ENCODE peak calls at places on chromosomes 13 and 19, in ten cellular contexts. U, R, A, G, K, P, T, Q, O and L are unnamed samples.

GRCh38 chr13:102289606-102290005 is 112.2 kb downstream of the FGF14 start:
- DNase-seq in U (no peak), R (no peak), A (no peak), G (no peak), K (no peak), P (no peak), T (no peak), Q (no peak), O (no peak), L (peak)

GRCh38 chr19:51800849-51801244 is 5.9 kb downstream of the FPR3 start:
- DNase-seq in U (no peak), R (no peak), A (no peak), G (no peak), K (no peak), P (no peak), T (no peak), Q (no peak), O (no peak), L (no peak)

GRCh38 chr19:28793391-28794168 is 419.4 kb downstream of the UQCRFS1 start:
- DNase-seq in U (peak), R (no peak), A (peak), G (no peak), K (no peak), P (no peak), T (no peak), Q (no peak), O (no peak), L (no peak)

GRCh38 chr19:40348961-40349507 is 539 bp downstream of the PLD3 start:
- DNase-seq in U (no peak), R (peak), A (peak), G (peak), K (peak), P (peak), T (peak), Q (peak), O (peak), L (peak)

GRCh38 chr13:104773775-104774174 is 1707.6 kb upstream of the SLC10A2 start:
- DNase-seq in U (no peak), R (peak), A (peak), G (no peak), K (no peak), P (peak), T (peak), Q (peak), O (peak), L (peak)

GRCh38 chr13:52644108-52644507 is 1.9 kb downstream of the HNRNPA1L2 start:
- DNase-seq in U (no peak), R (peak), A (no peak), G (no peak), K (no peak), P (no peak), T (no peak), Q (no peak), O (no peak), L (no peak)

GRCh38 chr13:69857188-69857821 is 250.3 kb upstream of the ATXN8OS start:
- DNase-seq in U (no peak), R (peak), A (peak), G (no peak), K (peak), P (peak), T (peak), Q (peak), O (peak), L (peak)

GRCh38 chr13:22967669-22968068 is 213.1 kb upstream of the SGCG start:
- DNase-seq in U (no peak), R (no peak), A (no peak), G (no peak), K (no peak), P (no peak), T (no peak), Q (no peak), O (no peak), L (no peak)

GRCh38 chr19:15869109-15869555 is 28.7 kb downstream of the CYP4F2 start:
- DNase-seq in U (no peak), R (peak), A (peak), G (peak), K (peak), P (peak), T (no peak), Q (no peak), O (peak), L (peak)

GRCh38 chr13:42617262-42617661 is 43.3 kb downstream of the TNFSF11 start:
- DNase-seq in U (no peak), R (no peak), A (no peak), G (no peak), K (no peak), P (no peak), T (no peak), Q (no peak), O (no peak), L (no peak)

GRCh38 chr19:55090564-55090963 is 14.9 kb downstream of the EPS8L1 start:
- DNase-seq in U (no peak), R (no peak), A (no peak), G (no peak), K (no peak), P (no peak), T (no peak), Q (no peak), O (no peak), L (no peak)

GRCh38 chr13:70353096-70353495 is 244.8 kb upstream of the KLHL1 start:
- DNase-seq in U (peak), R (no peak), A (peak), G (no peak), K (no peak), P (no peak), T (peak), Q (no peak), O (no peak), L (no peak)

GRCh38 chr13:45456196-45456972 is 8.4 kb upstream of the COG3 start:
- DNase-seq in U (no peak), R (peak), A (no peak), G (no peak), K (no peak), P (no peak), T (no peak), Q (peak), O (no peak), L (peak)

GRCh38 chr13:32881074-32881791 is 135.0 kb upstream of the KL start:
- DNase-seq in U (no peak), R (peak), A (no peak), G (no peak), K (no peak), P (no peak), T (peak), Q (peak), O (no peak), L (peak)

GRCh38 chr13:43664700-43665191 is 122.0 kb downstream of the ENOX1 start:
- DNase-seq in U (no peak), R (peak), A (peak), G (peak), K (no peak), P (no peak), T (peak), Q (peak), O (no peak), L (peak)

GRCh38 chr13:92573467-92574057 is 653.0 kb upstream of the GPC6 start:
- DNase-seq in U (peak), R (peak), A (peak), G (no peak), K (peak), P (peak), T (peak), Q (peak), O (peak), L (no peak)

GRCh38 chr13:30835442-30835841 is 70.6 kb upstream of the MEDAG start:
- DNase-seq in U (no peak), R (peak), A (no peak), G (no peak), K (no peak), P (no peak), T (peak), Q (no peak), O (no peak), L (no peak)

DNA sequence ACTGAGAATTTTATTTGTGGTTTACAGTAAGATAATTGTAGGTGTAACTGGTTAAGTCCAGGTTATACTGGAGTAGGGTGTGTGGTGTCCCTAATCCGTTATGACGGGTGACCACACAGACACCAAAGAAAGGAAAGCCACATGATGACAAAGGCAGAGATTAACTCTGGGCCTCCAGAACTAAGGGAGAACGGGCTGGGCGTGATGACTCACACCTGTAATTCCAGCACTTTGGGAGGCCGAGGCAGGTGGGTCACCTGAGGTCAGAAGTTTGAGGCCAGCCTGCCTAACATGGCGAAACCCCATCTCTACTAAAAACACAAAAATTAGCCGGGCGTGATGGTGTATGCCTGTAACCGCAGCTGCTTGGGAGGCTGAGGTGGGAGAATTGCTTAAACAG is 10.2 kb upstream of the FUT2 start:
- DNase-seq in U (no peak), R (no peak), A (no peak), G (peak), K (no peak), P (no peak), T (no peak), Q (no peak), O (peak), L (peak)
- H3K4me2 ChIP-seq in U (no peak), R (no peak), A (no peak), G (peak), K (no peak), P (no peak), T (no peak), Q (no peak), O (peak), L (no peak)

GRCh38 chr13:98822238-98822606 is 69.8 kb upstream of the SLC15A1 start:
- DNase-seq in U (no peak), R (peak), A (no peak), G (no peak), K (no peak), P (no peak), T (peak), Q (peak), O (no peak), L (no peak)
- H3K4me2 ChIP-seq in U (no peak), R (no peak), A (no peak), G (no peak), K (no peak), P (peak), T (no peak), Q (no peak), O (peak), L (no peak)

DNA sequence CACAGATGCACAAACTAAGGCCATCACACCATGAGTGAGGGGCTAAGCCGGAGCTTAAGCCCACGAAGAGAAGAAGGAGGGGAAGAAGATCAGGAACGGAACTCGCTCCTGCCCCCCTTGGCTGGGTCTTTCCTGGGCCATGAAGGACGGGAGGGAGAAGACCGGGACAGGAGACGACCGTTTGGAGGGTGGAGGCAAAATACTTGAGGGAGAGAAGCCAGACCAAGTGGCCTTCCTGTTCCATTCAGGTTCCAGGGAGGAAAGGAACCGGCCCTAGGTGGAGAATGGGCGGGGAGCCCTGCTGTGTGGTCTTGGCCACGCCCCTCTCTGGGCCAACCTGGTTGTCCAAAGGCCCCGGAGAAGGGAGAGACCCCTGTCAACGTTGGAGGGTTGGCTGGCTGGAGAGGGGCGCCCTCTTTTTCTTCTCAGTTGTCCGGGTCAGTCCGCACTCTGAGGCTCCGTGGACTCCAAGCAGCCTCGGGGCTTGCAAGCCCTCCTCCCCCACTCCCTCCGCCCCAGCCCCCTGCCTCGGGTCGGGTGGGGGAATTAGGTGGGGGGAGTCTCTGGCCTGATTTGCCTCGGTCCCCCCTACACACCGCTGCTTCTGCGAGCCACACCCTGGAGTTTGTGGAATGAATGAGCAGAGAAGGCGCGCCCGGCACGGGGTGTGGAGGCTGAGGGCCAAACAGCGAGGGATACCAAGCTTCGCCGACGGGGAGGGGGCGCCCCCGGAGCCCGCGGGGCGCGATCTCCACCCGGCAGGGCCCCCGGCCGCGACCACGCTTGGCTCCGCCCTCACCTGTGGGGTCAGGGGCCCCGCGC is 771 bp downstream of the FBN3 start:
- DNase-seq in U (peak), R (no peak), A (peak), G (no peak), K (peak), P (no peak), T (no peak), Q (no peak), O (no peak), L (no peak)
- H3K4me2 ChIP-seq in U (peak), R (no peak), A (peak), G (peak), K (peak), P (peak), T (no peak), Q (no peak), O (peak), L (peak)

GRCh38 chr19:19167612-19168011 is 2.5 kb downstream of the MEF2B start:
- DNase-seq in U (no peak), R (no peak), A (no peak), G (no peak), K (no peak), P (no peak), T (no peak), Q (no peak), O (no peak), L (no peak)

GRCh38 chr19:19170053-19170945 is at the start of gene MEF2B:
- DNase-seq in U (peak), R (peak), A (peak), G (peak), K (peak), P (no peak), T (peak), Q (peak), O (peak), L (peak)

GRCh38 chr19:19171821-19172532 is 1.9 kb upstream of the MEF2B start:
- DNase-seq in U (no peak), R (peak), A (no peak), G (no peak), K (peak), P (no peak), T (peak), Q (no peak), O (peak), L (no peak)

GRCh38 chr19:19171110-19171672 is 1.1 kb upstream of the MEF2B start:
- DNase-seq in U (no peak), R (no peak), A (no peak), G (no peak), K (no peak), P (no peak), T (no peak), Q (no peak), O (no peak), L (no peak)

DNA sequence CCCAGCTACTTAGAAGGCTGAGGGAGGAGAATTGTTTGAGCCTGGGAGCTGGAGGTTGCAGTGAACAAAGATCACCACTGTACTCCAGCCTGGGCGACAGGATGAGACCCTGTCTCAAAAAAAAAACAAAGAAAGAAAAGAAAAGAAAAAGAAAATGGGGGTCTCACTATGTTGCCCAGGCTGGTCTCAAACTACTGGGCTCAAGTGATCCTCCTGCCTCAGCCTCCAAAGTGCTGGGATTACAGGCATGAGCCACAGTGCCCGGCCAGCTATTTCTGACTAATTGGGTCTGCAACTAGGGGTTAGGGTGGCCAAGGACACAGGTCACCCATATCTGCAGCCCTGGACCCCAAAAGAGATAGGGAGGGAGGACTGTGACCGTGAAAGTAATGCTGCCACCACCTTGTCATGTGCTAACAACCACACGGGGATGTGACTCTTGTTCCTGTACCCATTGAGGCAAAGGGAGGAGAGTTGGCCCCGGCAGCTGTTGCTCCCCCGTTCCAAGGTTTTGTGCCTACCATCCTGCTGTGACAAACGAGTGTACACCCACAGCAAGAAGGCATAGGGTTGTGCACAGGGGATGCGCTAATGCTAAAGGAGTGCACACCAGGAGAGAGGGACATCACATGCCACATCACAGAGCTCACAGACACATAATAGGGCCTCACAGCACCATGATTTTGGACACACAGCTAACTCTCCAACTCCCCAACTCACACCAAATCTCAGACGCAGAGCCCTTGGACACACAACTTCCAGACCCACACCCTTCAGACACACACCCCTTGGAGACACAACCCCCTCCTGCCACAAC is 619 bp downstream of the MEF2B start:
- DNase-seq in U (no peak), R (no peak), A (no peak), G (no peak), K (no peak), P (no peak), T (no peak), Q (no peak), O (no peak), L (no peak)
- H3K4me2 ChIP-seq in U (peak), R (no peak), A (no peak), G (peak), K (peak), P (no peak), T (peak), Q (peak), O (peak), L (peak)

DNA sequence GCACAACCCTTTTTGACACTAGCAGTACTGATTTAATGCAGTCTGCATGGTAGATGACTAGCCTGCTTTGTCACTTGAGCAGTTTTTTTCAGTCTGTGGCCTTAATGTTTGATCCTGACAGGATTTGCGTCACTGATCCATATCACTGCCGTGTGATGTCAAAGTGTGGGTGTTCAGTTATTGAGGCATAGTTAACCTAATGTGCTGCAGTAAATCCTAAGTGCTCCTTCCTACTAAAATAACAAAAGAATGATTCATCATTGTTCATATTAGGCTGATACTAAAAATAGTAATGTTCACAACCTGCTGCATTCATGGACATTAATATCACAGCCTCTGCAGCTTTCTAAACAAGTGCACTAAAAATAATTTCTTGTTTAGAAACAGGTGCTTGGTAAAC is 121.9 kb upstream of the MLNR start:
- DNase-seq in U (no peak), R (peak), A (no peak), G (peak), K (no peak), P (no peak), T (peak), Q (peak), O (no peak), L (peak)
- H3K4me2 ChIP-seq in U (no peak), R (peak), A (no peak), G (peak), K (no peak), P (peak), T (no peak), Q (peak), O (no peak), L (peak)

GRCh38 chr13:36298535-36299068 is 988 bp upstream of the CCDC169 start:
- DNase-seq in U (peak), R (no peak), A (peak), G (no peak), K (no peak), P (no peak), T (peak), Q (no peak), O (no peak), L (no peak)

GRCh38 chr13:36294061-36294460 is 3.6 kb downstream of the CCDC169 start:
- DNase-seq in U (no peak), R (no peak), A (peak), G (no peak), K (no peak), P (no peak), T (no peak), Q (no peak), O (no peak), L (no peak)

GRCh38 chr13:36297259-36297599 is 385 bp downstream of the CCDC169 start:
- DNase-seq in U (no peak), R (peak), A (no peak), G (no peak), K (peak), P (peak), T (peak), Q (peak), O (no peak), L (no peak)

GRCh38 chr13:36293497-36293896 is 4.1 kb downstream of the CCDC169 start:
- DNase-seq in U (no peak), R (no peak), A (peak), G (no peak), K (no peak), P (no peak), T (no peak), Q (no peak), O (no peak), L (no peak)

DNA sequence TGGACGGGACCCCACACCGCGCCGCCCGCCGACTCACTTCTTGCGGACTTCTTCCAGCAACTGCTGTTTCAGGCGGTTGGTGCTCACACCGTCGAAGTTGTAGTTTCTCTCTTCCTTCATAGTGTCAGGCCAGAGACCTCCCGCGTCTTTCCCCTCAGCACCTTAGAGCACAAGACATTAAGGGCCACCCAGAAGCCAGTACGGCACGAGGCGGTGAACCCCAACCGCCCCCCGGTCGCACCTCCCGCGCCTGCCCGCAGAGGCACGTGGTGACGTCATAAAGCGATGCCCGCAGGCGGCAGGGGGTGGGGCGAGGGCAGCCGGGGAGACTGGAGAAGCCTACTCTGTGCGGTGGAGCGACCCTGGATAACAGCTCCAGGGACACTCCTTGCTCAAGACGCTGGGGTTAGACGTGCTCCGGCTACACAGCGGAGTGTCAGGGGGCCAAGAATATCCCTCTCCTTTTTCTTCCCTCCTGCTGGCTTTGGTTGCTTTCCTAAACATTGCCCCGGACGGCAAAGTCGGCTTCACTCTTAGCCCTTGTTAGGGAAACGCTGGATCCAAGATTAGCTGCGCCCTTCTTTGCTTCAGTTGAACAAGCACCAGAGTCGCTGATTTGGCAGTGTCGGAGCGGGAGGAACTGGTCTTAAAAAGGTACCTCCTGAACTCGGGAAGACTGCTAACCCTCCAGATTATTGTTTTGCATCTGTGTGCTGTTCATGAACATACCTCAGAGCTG is at the start of gene CCDC169:
- DNase-seq in U (peak), R (peak), A (peak), G (peak), K (peak), P (peak), T (peak), Q (peak), O (peak), L (peak)
- H3K4me2 ChIP-seq in U (peak), R (peak), A (peak), G (peak), K (peak), P (peak), T (peak), Q (peak), O (peak), L (peak)